ENCODE peak calls at places on chromosome 10, in six cellular contexts. F is A549, L is GM12878, M is upper lobe of left lung, D is K562, G is HepG2. C is an unnamed sample.

GRCh38 chr10:11197266-11197712 is 179.6 kb downstream of the CELF2 start:
- ATAC-seq in F (no peak), L (peak), M (peak), D (peak), G (no peak), C (peak)

GRCh38 chr10:75186310-75186709 is 24.3 kb upstream of the VDAC2 start:
- ATAC-seq in F (no peak), L (no peak), M (no peak), D (no peak), G (no peak), C (no peak)

GRCh38 chr10:52376665-52377354 is 62.7 kb downstream of the DKK1 start:
- ATAC-seq in F (no peak), L (no peak), M (no peak), D (no peak), G (peak), C (no peak)

GRCh38 chr10:8365935-8366911 is 311.7 kb downstream of the GATA3 start:
- ATAC-seq in F (peak), L (peak), M (peak), D (no peak), G (peak), C (no peak)

GRCh38 chr10:71067098-71067760 is 145.1 kb upstream of the UNC5B start:
- ATAC-seq in F (no peak), L (no peak), M (no peak), D (no peak), G (no peak), C (no peak)

GRCh38 chr10:61986357-61986756 is 84.9 kb downstream of the ARID5B start:
- ATAC-seq in F (no peak), L (no peak), M (no peak), D (no peak), G (no peak), C (no peak)

GRCh38 chr10:123997013-123997412 is 96.4 kb downstream of the CHST15 start:
- ATAC-seq in F (no peak), L (no peak), M (no peak), D (no peak), G (no peak), C (no peak)

GRCh38 chr10:129047585-129047984 is 419.5 kb upstream of the MGMT start:
- ATAC-seq in F (no peak), L (no peak), M (no peak), D (no peak), G (no peak), C (no peak)

GRCh38 chr10:80462986-80463741 is 9.1 kb downstream of the TSPAN14 start:
- ATAC-seq in F (no peak), L (peak), M (no peak), D (no peak), G (no peak), C (no peak)

GRCh38 chr10:62450905-62451605 is 76.9 kb downstream of the ZNF365 start:
- ATAC-seq in F (no peak), L (no peak), M (no peak), D (no peak), G (no peak), C (no peak)

GRCh38 chr10:93806882-93807281 is 49.1 kb downstream of the LGI1 start:
- ATAC-seq in F (no peak), L (no peak), M (peak), D (no peak), G (no peak), C (no peak)

GRCh38 chr10:84308481-84309304 is 19.7 kb upstream of the CCSER2 start:
- ATAC-seq in F (no peak), L (peak), M (peak), D (no peak), G (no peak), C (no peak)

GRCh38 chr10:90777614-90778013 is 80.2 kb downstream of the HTR7 start:
- ATAC-seq in F (no peak), L (peak), M (peak), D (no peak), G (no peak), C (no peak)

GRCh38 chr10:95404864-95405263 is 114.1 kb upstream of the PDLIM1 start:
- ATAC-seq in F (no peak), L (no peak), M (no peak), D (no peak), G (no peak), C (no peak)

GRCh38 chr10:6320320-6321010 is 117.7 kb downstream of the PFKFB3 start:
- ATAC-seq in F (no peak), L (peak), M (no peak), D (no peak), G (no peak), C (no peak)

GRCh38 chr10:130575756-130576285 is 439.6 kb downstream of the GLRX3 start:
- ATAC-seq in F (no peak), L (no peak), M (no peak), D (no peak), G (no peak), C (no peak)

GRCh38 chr10:4043897-4044296 is 258.9 kb upstream of the KLF6 start:
- ATAC-seq in F (no peak), L (no peak), M (no peak), D (no peak), G (no peak), C (no peak)

GRCh38 chr10:72625608-72626443 is at the start of gene MICU1:
- ATAC-seq in F (peak), L (peak), M (peak), D (peak), G (peak), C (peak)

GRCh38 chr10:4639960-4640359 is 186.0 kb upstream of the AKR1E2 start:
- ATAC-seq in F (no peak), L (no peak), M (peak), D (no peak), G (no peak), C (peak)

GRCh38 chr10:110399163-110400094 is 94.7 kb upstream of the SMNDC1 start:
- ATAC-seq in F (peak), L (no peak), M (peak), D (no peak), G (peak), C (peak)
- TF ChIP-seq EP300 in F (peak), L (no peak), M (no peak), D (no peak), G (no peak), C (no peak)

GRCh38 chr10:49053998-49054692 is 61.2 kb downstream of the VSTM4 start:
- ATAC-seq in F (no peak), L (no peak), M (no peak), D (no peak), G (no peak), C (no peak)
- H3K27ac ChIP-seq in F (no peak), L (no peak), M (no peak), D (no peak), G (no peak), C (no peak)

GRCh38 chr10:68828833-68829232 is 1.5 kb downstream of the STOX1 start:
- ATAC-seq in F (no peak), L (no peak), M (no peak), D (no peak), G (no peak), C (no peak)

GRCh38 chr10:68829952-68830351 is 2.6 kb downstream of the STOX1 start:
- ATAC-seq in F (no peak), L (no peak), M (no peak), D (no peak), G (no peak), C (no peak)

GRCh38 chr10:68829494-68829893 is 2.2 kb downstream of the STOX1 start:
- ATAC-seq in F (no peak), L (no peak), M (no peak), D (no peak), G (no peak), C (no peak)

GRCh38 chr10:68831961-68832455 is 4.7 kb downstream of the STOX1 start:
- ATAC-seq in F (no peak), L (no peak), M (no peak), D (no peak), G (no peak), C (no peak)

DNA sequence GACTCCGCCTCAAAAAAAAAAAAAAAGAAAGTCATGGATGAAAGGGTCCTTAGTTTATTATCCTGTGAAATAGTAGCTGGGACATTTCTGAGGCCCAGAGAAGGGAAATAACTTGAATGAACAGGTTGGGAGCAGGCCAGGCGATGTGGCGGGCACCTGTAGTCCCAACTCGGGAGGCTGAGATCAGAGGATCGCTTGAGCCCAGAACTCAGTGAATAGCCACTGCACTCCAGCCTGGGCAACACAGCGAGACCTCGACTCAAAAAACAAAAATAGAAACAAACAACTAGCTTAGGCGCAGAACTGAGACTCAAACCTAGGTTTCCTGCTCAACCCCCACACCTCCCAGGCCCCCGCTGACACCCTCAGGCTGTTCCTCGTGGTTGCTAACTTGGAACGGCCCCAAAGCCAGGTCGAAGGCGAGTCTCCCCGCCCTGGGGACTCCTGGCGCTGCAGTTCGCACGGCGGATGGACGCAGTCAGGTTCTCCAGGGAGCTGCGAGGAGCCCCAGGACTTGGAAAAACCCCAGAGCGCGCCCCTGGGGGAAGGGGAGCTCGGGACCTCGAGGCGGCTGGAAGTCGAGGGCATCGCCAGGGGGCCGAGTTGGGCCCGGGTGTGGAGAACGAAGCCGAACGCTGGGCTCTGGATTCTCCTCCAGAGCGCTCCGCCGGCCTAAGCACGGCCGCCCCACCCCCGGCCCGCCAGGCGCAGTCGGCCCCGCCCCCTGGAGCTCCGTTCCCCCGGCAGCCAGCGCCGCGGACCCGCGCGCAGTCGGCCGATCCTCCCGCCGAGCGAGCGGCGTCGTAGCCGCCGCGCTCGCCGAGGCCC is at the start of gene STOX1:
- ATAC-seq in F (peak), L (peak), M (peak), D (peak), G (peak), C (peak)
- TF ChIP-seq EP300 in F (no peak), L (no peak), M (no peak), D (no peak), G (no peak), C (no peak)

DNA sequence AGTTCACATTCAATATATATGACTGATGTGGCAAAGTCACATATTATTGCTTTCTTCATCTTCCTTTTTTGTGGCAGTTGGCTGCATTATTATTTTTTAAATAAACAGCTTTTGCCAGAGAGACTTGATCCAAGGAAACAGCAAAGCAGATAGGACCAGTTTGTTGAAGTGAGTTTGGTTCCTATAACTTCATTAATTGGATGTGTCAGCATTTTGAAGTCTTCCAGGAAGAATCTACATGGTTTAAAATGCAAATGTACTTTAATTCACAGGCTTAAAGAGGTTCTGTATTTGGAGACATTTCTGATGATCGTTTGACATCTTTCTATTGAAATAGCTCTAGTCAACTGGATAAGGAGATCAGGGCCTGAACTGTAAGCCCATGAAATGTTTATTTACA is 13.2 kb downstream of the UBE2D1 start:
- ATAC-seq in F (no peak), L (no peak), M (no peak), D (no peak), G (no peak), C (no peak)
- H3K27ac ChIP-seq in F (no peak), L (no peak), M (no peak), D (no peak), G (no peak), C (no peak)

GRCh38 chr10:22846294-22846693 is 81.6 kb upstream of the ARMC3 start:
- ATAC-seq in F (no peak), L (no peak), M (no peak), D (no peak), G (no peak), C (no peak)

GRCh38 chr10:22851865-22852239 is 76.0 kb upstream of the ARMC3 start:
- ATAC-seq in F (no peak), L (no peak), M (no peak), D (no peak), G (no peak), C (no peak)

GRCh38 chr10:22850541-22850940 is 77.3 kb upstream of the ARMC3 start:
- ATAC-seq in F (no peak), L (no peak), M (no peak), D (no peak), G (no peak), C (no peak)

GRCh38 chr10:22849077-22849810 is 78.6 kb upstream of the ARMC3 start:
- ATAC-seq in F (no peak), L (peak), M (peak), D (peak), G (peak), C (peak)

DNA sequence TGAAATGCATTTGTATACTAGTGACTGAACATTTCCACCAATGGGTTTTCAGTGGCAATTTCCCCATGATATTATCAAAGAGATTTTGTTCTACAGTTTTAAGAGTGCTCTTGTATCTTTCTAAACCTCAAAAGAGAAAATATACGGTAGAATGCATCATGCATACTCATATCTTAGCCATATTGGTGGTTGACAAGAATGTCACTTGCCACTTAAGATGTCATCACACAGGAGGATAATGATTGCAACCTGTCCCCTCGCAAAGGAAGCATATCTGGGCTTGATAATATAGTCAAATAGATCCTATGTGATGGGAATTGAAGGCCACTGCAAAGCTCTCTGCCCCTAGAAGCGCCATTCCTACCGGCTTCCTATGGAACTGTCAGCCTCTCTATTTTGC is 79.3 kb upstream of the ARMC3 start:
- ATAC-seq in F (no peak), L (no peak), M (no peak), D (no peak), G (no peak), C (no peak)
- TF ChIP-seq EP300 in F (no peak), L (no peak), M (no peak), D (no peak), G (no peak), C (no peak)

DNA sequence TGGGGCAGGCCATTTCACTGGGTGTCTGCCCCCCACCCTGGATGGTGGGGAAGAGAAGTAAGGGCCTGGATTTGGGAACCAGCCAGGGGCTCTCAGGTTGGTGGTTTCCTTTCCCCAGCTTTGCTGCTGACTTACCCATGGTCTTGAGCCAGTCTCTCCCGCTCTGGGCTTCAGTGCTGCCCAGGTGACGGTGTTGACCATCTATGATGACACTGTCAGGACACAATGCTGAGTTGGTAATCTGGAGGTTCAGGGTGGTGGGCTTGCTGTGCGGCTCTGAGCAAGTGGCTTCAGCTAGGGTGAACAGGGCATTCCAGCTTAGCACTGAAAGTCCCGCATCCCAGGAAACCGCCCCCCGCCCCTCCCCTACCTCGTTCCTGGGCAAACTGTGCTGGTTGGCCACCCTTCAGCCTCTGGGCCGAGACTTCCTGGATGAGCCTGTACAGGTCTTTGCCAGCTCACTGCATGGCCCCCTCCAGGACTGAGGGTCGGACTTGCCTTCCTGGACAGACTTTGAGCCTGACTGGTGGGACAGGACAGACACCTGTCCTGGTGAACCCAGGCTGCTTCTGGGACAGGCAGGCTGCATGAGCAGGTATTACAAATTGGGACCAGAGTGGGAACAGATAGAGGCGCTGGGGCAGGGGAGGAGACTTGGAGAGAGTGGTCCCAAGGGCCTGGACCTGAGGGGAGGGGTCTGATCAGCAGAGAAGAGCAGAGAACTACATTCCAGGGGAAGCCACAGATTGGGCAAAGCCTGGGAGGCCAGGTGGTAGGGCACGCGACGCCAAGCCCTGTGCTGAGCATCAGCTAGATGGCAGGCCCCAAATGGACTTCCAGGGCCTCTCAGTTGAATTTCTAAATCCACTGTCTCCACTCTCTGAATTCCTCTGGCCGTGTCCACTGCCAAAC is 19.9 kb upstream of the ZMIZ1 start:
- ATAC-seq in F (no peak), L (no peak), M (no peak), D (peak), G (peak), C (no peak)
- H3K27ac ChIP-seq in F (no peak), L (no peak), M (peak), D (peak), G (no peak), C (peak)

C was measured in gastroesophageal sphincter.